ENCODE peak calls at places on chromosomes 5 and 9, in ten cellular contexts. L, A, I, F, T, E, U, H, Y and D are unnamed samples.

GRCh38 chr5:178121450-178122276 is 8.3 kb downstream of the N4BP3 start:
- DNase-seq in U (no peak), F (no peak), E (no peak), A (no peak), Y (no peak), H (no peak), T (no peak), I (no peak), L (no peak), D (no peak)

GRCh38 chr5:120509056-120509455 is 45.0 kb downstream of the PRR16 start:
- DNase-seq in T (peak; percentile 49), I (no peak), L (no peak), Y (no peak), H (no peak), E (no peak), A (no peak), F (no peak), U (peak; percentile 25), D (no peak)

GRCh38 chr5:42993516-42994284 is 46.4 kb downstream of the ANXA2R start:
- DNase-seq in A (no peak), L (peak; percentile 44), Y (no peak), T (peak; percentile 88), F (no peak), E (peak; percentile 70), I (peak; percentile 51), U (peak; percentile 65), H (peak; percentile 62), D (no peak)

GRCh38 chr5:9269024-9269423 is 276.9 kb downstream of the SEMA5A start:
- DNase-seq in I (no peak), F (no peak), U (peak; percentile 52), T (no peak), A (no peak), E (no peak), H (no peak), Y (no peak), L (no peak), D (peak; percentile 2)

GRCh38 chr9:132164604-132165362 is 2.9 kb downstream of the NTNG2 start:
- DNase-seq in T (peak; percentile 87), A (no peak), U (peak; percentile 23), F (no peak), E (no peak), H (no peak), Y (peak; percentile 49), I (no peak), L (no peak), D (no peak)

GRCh38 chr9:136129176-136129575 is 10.5 kb upstream of the TMEM250 start:
- DNase-seq in U (no peak), I (no peak), A (no peak), T (no peak), Y (no peak), F (no peak), H (no peak), E (no peak), L (no peak), D (no peak)

GRCh38 chr5:169942181-169942580 is 38.1 kb downstream of the INSYN2B start:
- DNase-seq in I (no peak), U (peak; percentile 27), Y (no peak), H (no peak), L (no peak), E (no peak), F (no peak), T (no peak), A (no peak), D (no peak)

GRCh38 chr5:43711496-43711895 is 108.5 kb downstream of the NNT start:
- DNase-seq in Y (no peak), T (peak; percentile 76), L (no peak), A (no peak), H (no peak), I (no peak), E (no peak), U (peak; percentile 84), F (no peak), D (peak; percentile 27)

GRCh38 chr5:157714036-157714435 is 17.2 kb upstream of the THG1L start:
- DNase-seq in U (no peak), I (no peak), T (no peak), H (no peak), F (no peak), Y (no peak), A (no peak), L (no peak), E (no peak), D (no peak)